ENCODE peak calls at places on chromosomes 13 and 19, in seven cellular contexts. P, A, J, F, I, T and Y are unnamed samples.

GRCh38 chr19:45091031-45091918 is 1.7 kb upstream of the PPP1R37 start:
- DNase-seq in I (peak), J (peak), T (peak), P (peak), A (peak), F (peak), Y (peak)

GRCh38 chr13:71964491-71965108 is 97.6 kb upstream of the DACH1 start:
- DNase-seq in T (no peak), I (peak), F (no peak), J (no peak), A (peak), P (no peak), Y (no peak)

GRCh38 chr13:20106751-20107150 is 54.1 kb downstream of the GJA3 start:
- DNase-seq in F (no peak), P (no peak), I (no peak), A (no peak), J (no peak), T (no peak), Y (no peak)

GRCh38 chr19:45848922-45849321 is 14.0 kb downstream of the SYMPK start:
- DNase-seq in A (no peak), I (no peak), F (no peak), T (no peak), P (peak), J (no peak), Y (no peak)

GRCh38 chr19:10764340-10764894 is 46.5 kb downstream of the DNM2 start:
- DNase-seq in A (no peak), I (no peak), T (peak), P (no peak), F (no peak), J (no peak), Y (no peak)

GRCh38 chr13:78100481-78100880 is 181.8 kb upstream of the EDNRB start:
- DNase-seq in J (no peak), P (peak), T (no peak), A (no peak), I (no peak), F (no peak), Y (no peak)

GRCh38 chr13:40096357-40096911 is 441.0 kb downstream of the COG6 start:
- DNase-seq in P (no peak), J (no peak), T (no peak), F (no peak), A (no peak), I (no peak), Y (no peak)

GRCh38 chr19:43634516-43634876 is 5.2 kb downstream of the CADM4 start:
- DNase-seq in J (no peak), I (peak), F (no peak), A (no peak), P (no peak), T (no peak), Y (no peak)

GRCh38 chr19:3142292-3142670 is 6.4 kb downstream of the GNA15 start:
- DNase-seq in J (no peak), F (no peak), P (peak), I (no peak), A (no peak), T (no peak), Y (no peak)

GRCh38 chr19:15812059-15812722 is 3.3 kb downstream of the OR10H1 start:
- DNase-seq in I (no peak), F (no peak), A (peak), P (no peak), T (peak), J (no peak), Y (no peak)
- TF ChIP-seq CTCF in I (no peak), F (no peak), A (peak), P (no peak), T (peak), J (peak), Y (peak)

GRCh38 chr19:53942001-53942786 is 20.5 kb upstream of the CACNG8 start:
- DNase-seq in I (peak), T (no peak), F (no peak), J (no peak), A (no peak), P (peak), Y (no peak)
- TF ChIP-seq CTCF in I (peak), T (no peak), F (no peak), J (no peak), A (no peak), P (no peak), Y (no peak)

GRCh38 chr13:64910061-64910460 is 2320.1 kb downstream of the PCDH9 start:
- DNase-seq in J (no peak), P (no peak), F (no peak), T (no peak), A (no peak), I (no peak), Y (no peak)

GRCh38 chr13:64912141-64912540 is 2318.0 kb downstream of the PCDH9 start:
- DNase-seq in A (no peak), P (peak), T (no peak), I (no peak), F (no peak), J (peak), Y (no peak)

GRCh38 chr13:64909184-64909583 is 2321.0 kb downstream of the PCDH9 start:
- DNase-seq in T (no peak), F (no peak), J (no peak), I (no peak), A (no peak), P (no peak), Y (no peak)
- TF ChIP-seq CTCF in T (no peak), F (no peak), J (no peak), I (no peak), A (no peak), P (no peak), Y (no peak)

GRCh38 chr13:74246398-74246975 is 112.3 kb upstream of the KLF12 start:
- DNase-seq in I (no peak), F (peak), J (no peak), T (no peak), A (no peak), P (peak), Y (no peak)
- TF ChIP-seq CTCF in I (no peak), F (no peak), J (no peak), T (no peak), A (no peak), P (no peak), Y (no peak)

GRCh38 chr19:37905936-37906867 is at the start of gene WDR87:
- DNase-seq in J (no peak), F (peak), A (peak), T (peak), P (no peak), I (peak), Y (peak)
- TF ChIP-seq CTCF in J (no peak), F (no peak), A (no peak), T (no peak), P (no peak), I (peak), Y (no peak)

DNA sequence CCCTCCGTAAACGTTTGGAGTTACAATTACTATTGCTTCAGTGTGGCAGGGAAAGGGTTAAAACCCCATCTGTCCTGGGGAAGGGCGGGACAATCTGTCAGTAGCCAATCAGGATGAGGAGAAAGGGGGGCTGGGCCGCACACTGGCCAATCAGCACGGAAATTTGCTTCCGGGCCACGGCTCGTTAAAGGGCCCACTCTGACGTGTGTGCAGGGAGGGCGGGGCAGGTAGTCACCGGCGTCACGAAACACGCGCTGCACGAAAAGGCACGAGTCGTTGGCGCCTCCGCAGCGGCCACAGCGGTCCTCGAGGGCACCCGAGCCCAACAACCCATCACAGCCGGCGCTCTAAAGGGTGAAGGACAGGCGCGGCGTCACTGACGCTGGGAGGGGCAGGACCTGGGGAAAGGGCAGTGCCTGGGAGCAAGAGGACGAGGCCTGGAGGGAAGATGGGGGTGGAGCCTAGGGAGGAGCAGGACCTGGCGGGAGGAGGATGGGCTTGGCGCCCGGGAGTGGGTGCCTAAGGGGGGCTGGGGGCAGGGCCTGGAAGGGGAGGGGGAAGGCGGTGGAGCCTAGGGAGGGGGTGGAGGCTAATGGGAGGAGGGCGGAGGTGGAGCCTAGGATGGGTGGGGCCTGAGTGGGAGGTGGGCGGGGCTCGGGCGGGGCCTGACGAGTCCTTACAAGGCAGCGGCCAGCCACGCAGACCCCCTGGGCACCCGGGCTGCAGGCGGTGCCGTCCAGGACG is 4.9 kb downstream of the ADAMTSL5 start:
- DNase-seq in J (peak), F (peak), I (peak), T (peak), A (peak), P (peak), Y (peak)
- TF ChIP-seq CTCF in J (no peak), F (peak), I (no peak), T (no peak), A (no peak), P (no peak), Y (no peak)

DNA sequence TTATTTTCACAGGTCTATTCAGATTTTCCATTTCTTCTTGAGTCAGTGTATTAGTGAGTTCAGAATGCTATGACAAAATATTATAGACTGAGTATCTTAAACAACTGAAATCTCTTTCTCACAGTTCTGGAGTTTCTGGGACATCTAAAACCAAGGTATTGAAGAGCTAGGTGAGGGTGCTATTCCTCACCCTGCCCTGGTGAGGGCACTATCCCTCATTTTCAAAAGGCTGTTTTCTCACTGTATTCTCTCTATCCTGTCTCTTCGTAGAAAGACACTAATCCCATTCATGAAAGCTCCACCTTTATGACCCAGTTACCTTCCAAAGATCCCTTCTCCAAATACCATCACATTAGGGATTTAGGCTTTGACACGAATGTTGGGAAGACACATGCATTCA is 1617.1 kb downstream of the PCDH9 start:
- DNase-seq in I (peak), F (no peak), J (no peak), T (no peak), A (no peak), P (no peak), Y (no peak)
- TF ChIP-seq CTCF in I (peak), F (no peak), J (peak), T (no peak), A (peak), P (peak), Y (peak)

DNA sequence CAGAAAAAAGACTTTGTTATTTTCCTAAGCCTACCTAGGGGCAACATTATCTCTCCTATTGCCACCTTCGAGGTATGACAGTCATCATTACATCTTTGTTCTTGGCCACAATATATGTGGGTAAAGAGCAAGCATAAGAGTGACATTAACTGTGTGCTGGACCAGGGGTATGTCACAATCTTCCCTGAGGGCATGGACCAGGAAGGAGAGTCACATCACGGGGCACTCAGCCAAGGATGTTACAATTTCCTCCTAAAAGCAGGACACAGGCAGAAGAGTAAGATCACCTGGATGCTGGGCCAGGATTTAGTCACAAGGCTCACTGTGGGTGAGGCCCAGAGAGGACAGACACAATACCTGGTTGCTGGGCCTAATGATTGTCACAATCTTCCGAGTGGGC is 53.0 kb upstream of the ZNF728 start:
- DNase-seq in A (no peak), J (no peak), F (no peak), I (no peak), P (no peak), T (no peak), Y (no peak)
- TF ChIP-seq CTCF in A (no peak), J (no peak), F (no peak), I (no peak), P (no peak), T (no peak), Y (no peak)